ENCODE peak calls at places on chromosomes 13 and 19, in six cellular contexts. O, B, P, J, I and N are unnamed samples.

GRCh38 chr13:44752184-44752583 is 176.1 kb upstream of the TSC22D1 start:
- DNase-seq in O (no peak), B (no peak), I (no peak), J (no peak), P (no peak), N (no peak)

GRCh38 chr19:1027020-1027952 is 878 bp downstream of the CNN2 start:
- DNase-seq in B (no peak), P (no peak), J (no peak), O (no peak), I (no peak), N (peak)

GRCh38 chr13:19864018-19864338 is 529 bp upstream of the ZMYM5 start:
- DNase-seq in I (peak), B (peak), P (peak), O (peak), J (peak), N (peak)

GRCh38 chr19:56839665-56840451 is 668 bp downstream of the PEG3 start:
- DNase-seq in P (peak), J (peak), I (peak), B (no peak), O (peak), N (peak)

GRCh38 chr13:27296496-27296895 is 25.9 kb downstream of the RASL11A start:
- DNase-seq in B (no peak), O (no peak), J (no peak), I (no peak), P (no peak), N (no peak)

GRCh38 chr19:52963229-52963760 is 614 bp upstream of the ZNF816 start:
- DNase-seq in I (no peak), O (no peak), B (peak), J (no peak), P (peak), N (peak)

GRCh38 chr19:32767951-32768679 is 48.5 kb downstream of the TDRD12 start:
- DNase-seq in P (no peak), O (no peak), B (no peak), I (no peak), J (no peak), N (peak)

GRCh38 chr13:70183041-70183440 is 74.8 kb upstream of the KLHL1 start:
- DNase-seq in P (no peak), J (no peak), I (no peak), O (no peak), B (no peak), N (no peak)

GRCh38 chr19:29947871-29948270 is 5.8 kb downstream of the URI1 start:
- DNase-seq in J (no peak), B (no peak), P (no peak), I (no peak), O (no peak), N (no peak)

GRCh38 chr13:74017301-74018092 is 116.7 kb downstream of the KLF12 start:
- DNase-seq in I (no peak), P (no peak), J (no peak), O (no peak), B (no peak), N (no peak)

GRCh38 chr13:74009100-74009668 is 125.0 kb downstream of the KLF12 start:
- DNase-seq in I (no peak), B (no peak), P (no peak), J (no peak), O (no peak), N (no peak)

DNA sequence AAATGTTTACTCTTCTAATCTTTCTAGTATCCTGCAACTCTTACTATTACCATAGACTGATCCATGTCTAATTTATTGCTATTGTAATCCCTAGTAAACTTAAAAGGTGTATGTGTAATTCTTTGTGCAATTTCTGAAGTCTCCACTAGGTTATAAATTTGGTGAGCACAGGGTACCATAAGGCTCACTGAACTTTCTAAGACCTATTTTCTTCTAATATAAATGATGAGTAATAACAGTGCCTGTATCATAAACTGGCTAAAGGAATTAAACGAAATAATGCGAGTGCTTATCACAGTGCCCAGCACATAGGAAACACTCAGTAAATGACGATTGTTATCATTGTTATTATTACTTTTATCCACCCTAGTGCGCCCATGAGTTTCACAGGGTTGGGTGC is 119.1 kb downstream of the KLF12 start:
- DNase-seq in J (no peak), P (no peak), I (no peak), B (peak), O (no peak), N (no peak)
- TF ChIP-seq CTCF in J (no peak), P (no peak), I (peak), B (peak), O (peak), N (no peak)

GRCh38 chr19:17682273-17682672 is 5.9 kb downstream of the UNC13A start:
- DNase-seq in P (no peak), O (no peak), J (no peak), I (no peak), B (no peak), N (no peak)

GRCh38 chr19:17681505-17682125 is 6.5 kb downstream of the UNC13A start:
- DNase-seq in I (peak), B (peak), J (no peak), O (peak), P (no peak), N (no peak)

GRCh38 chr19:17678836-17679235 is 9.3 kb downstream of the UNC13A start:
- DNase-seq in P (no peak), J (no peak), B (no peak), O (no peak), I (no peak), N (no peak)

GRCh38 chr19:17680235-17680722 is 7.9 kb downstream of the UNC13A start:
- DNase-seq in P (peak), I (peak), O (peak), J (peak), B (peak), N (peak)

GRCh38 chr19:17679526-17680234 is 8.5 kb downstream of the UNC13A start:
- DNase-seq in O (no peak), P (no peak), I (no peak), B (peak), J (no peak), N (peak)
- H3K4me3 ChIP-seq in O (peak), P (no peak), I (no peak), B (peak), J (peak), N (peak)

DNA sequence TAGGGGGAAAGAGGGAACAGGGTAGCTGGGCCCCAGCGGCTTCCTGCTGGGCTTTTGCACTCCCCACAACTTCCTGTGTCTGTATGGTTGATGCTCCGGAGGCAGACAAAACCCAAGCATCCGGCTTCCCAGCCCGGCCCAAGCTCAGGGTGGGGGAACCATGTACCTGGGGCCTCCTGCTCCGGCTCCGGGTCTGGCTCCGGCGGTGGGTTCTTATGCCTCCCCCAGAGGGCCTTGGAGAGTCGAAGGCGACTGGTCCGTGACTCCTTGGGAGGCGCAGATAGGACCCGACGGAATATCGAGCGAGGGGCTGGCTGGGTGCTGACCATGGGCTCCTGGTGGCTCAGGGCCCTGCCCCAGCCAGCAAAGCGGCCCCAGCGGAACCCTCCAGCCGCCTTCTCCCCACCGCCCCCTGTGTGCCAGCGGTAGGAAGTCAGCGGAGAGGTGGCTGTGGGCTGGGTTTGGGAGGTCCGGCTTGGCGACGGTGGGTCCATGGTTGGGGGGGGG is 426 bp downstream of the RASAL3 start:
- DNase-seq in J (peak), I (no peak), B (peak), O (no peak), P (no peak), N (no peak)
- TF ChIP-seq CTCF in J (no peak), I (no peak), B (peak), O (no peak), P (no peak), N (no peak)

DNA sequence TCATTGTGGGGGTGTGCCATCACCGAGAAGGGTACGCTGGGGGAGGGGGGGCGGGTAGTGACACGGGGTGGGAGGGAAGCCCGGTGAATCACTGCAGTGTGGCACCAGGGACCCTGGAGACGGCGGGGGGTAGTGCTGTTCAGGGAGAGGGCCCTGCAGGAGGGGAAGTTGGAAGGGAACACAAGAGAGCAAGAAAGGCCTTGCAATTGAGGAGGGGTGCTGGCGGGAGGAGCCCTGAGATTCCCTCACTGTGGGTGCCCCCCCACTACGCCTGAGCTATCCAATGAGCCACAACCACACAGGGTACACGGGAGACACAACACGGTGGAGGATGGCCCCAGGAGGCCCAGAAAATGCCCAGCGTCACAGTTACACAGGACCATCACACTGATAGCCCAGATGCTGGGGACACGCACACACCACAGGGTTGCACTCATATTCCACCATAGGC is 516 bp upstream of the ATP1A3 start:
- DNase-seq in B (no peak), P (no peak), J (no peak), O (no peak), I (no peak), N (peak)
- H3K4me3 ChIP-seq in B (peak), P (no peak), J (peak), O (peak), I (no peak), N (peak)

GRCh38 chr13:23715762-23716235 is 145.6 kb downstream of the TNFRSF19 start:
- DNase-seq in J (no peak), O (no peak), P (peak), B (peak), I (peak), N (peak)
- TF ChIP-seq CTCF in J (peak), O (peak), P (no peak), B (peak), I (peak), N (peak)

DNA sequence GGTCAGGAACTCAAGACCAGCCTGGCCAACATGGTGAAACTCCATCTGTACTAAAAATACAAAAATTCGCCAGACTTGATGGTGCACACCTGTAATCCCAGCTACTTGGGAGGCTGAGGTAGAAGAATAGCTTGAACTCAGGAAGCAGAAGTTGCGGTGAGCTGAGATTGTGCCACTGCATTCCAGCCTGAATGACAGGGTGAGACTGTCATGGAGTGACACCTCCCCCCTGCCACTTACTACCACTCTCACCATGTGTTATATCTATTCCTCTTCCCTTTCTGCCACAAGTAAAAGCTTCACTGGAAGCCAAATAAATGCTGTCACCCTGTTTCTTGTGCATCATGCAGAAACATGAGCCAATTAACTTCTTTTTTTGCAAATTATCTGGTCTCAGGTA is 10.6 kb upstream of the CEACAM4 start:
- DNase-seq in I (no peak), J (no peak), B (no peak), O (no peak), P (no peak), N (no peak)
- H3K4me3 ChIP-seq in I (no peak), J (no peak), B (no peak), O (no peak), P (no peak), N (no peak)